ENCODE peak calls at places on chromosomes 4 and X, in four cellular contexts. J, A, C and T are unnamed samples. For H3K9me3, the result is how much of the 10 kb centered on the place peaks cover.

GRCh38 chr4:92501456-92501855 is 197.7 kb downstream of the GRID2 start:
- DNase-seq in J (no peak), A (no peak), C (no peak), T (no peak)

GRCh38 chr4:48722509-48723446 is 57.3 kb downstream of the FRYL start:
- DNase-seq in J (no peak), A (no peak), C (no peak), T (no peak)

GRCh38 chr4:150501983-150502382 is 80.0 kb upstream of the MAB21L2 start:
- DNase-seq in C (no peak), A (no peak), J (no peak), T (no peak)

GRCh38 chrX:49041683-49042529 is 1.3 kb downstream of the TFE3 start:
- DNase-seq in J (peak), A (no peak), C (no peak), T (no peak)

GRCh38 chr4:78032446-78032845 is 24.7 kb upstream of the FRAS1 start:
- DNase-seq in C (no peak), A (no peak), J (no peak), T (no peak)

GRCh38 chrX:92232182-92232581 is 453.0 kb downstream of the PCDH11X start:
- DNase-seq in J (peak), C (no peak), A (no peak), T (no peak)

GRCh38 chrX:119145241-119145653 is 17.6 kb upstream of the KIAA1210 start:
- DNase-seq in C (no peak), J (peak), A (no peak), T (no peak)

GRCh38 chr4:71974681-71975080 is 57.1 kb upstream of the NPFFR2 start:
- DNase-seq in J (peak), C (no peak), A (no peak), T (no peak)

GRCh38 chr4:183175631-183176232 is 76.7 kb downstream of the WWC2 start:
- DNase-seq in A (no peak), C (no peak), J (no peak), T (no peak)

GRCh38 chr4:92104506-92104905 is 199.3 kb upstream of the GRID2 start:
- DNase-seq in A (no peak), J (no peak), C (no peak), T (no peak)

GRCh38 chr4:71270901-71271300 is 67.9 kb upstream of the SLC4A4 start:
- DNase-seq in J (peak), C (no peak), A (peak), T (no peak)

GRCh38 chr4:52019941-52020657 is at the start of gene LRRC66:
- DNase-seq in J (peak), C (no peak), A (no peak), T (no peak)

GRCh38 chrX:2484721-2485459 is 15.9 kb downstream of the DHRSX start:
- DNase-seq in J (no peak), C (peak), A (no peak), T (no peak)

GRCh38 chr4:139171878-139172691 is 4.9 kb downstream of the ELF2 start:
- DNase-seq in J (no peak), C (no peak), A (no peak), T (no peak)

GRCh38 chrX:24020280-24020876 is 6.6 kb downstream of the KLHL15 start:
- DNase-seq in C (no peak), A (no peak), J (no peak), T (no peak)

GRCh38 chr4:118915468-118915867 is 26.8 kb downstream of the SYNPO2 start:
- DNase-seq in J (no peak), C (no peak), A (no peak), T (no peak)

GRCh38 chrX:123846598-123847038 is 13.2 kb upstream of the XIAP start:
- DNase-seq in J (no peak), A (no peak), C (no peak), T (no peak)

GRCh38 chr4:173293663-173294062 is 40.5 kb downstream of the HMGB2 start:
- DNase-seq in C (no peak), A (no peak), J (no peak), T (no peak)

GRCh38 chr4:127997534-127998388 is 32.6 kb downstream of the ABHD18 start:
- DNase-seq in J (no peak), C (no peak), A (no peak), T (no peak)

GRCh38 chrX:45697591-45697990 is 496.9 kb upstream of the DIPK2B start:
- DNase-seq in C (no peak), A (no peak), J (no peak), T (no peak)

GRCh38 chr4:55795342-55795741 is 24.2 kb upstream of the EXOC1L start:
- DNase-seq in J (no peak), C (no peak), A (no peak), T (no peak)

GRCh38 chr4:8398347-8398746 is 42.2 kb downstream of the ACOX3 start:
- DNase-seq in J (no peak), C (no peak), A (no peak), T (no peak)

GRCh38 chr4:6022607-6023288 is 4.5 kb upstream of the C4orf50 start:
- DNase-seq in J (no peak), C (no peak), A (no peak), T (no peak)

GRCh38 chrX:115690554-115691216 is 129.7 kb downstream of the PLS3 start:
- DNase-seq in C (no peak), A (peak), J (peak), T (no peak)

GRCh38 chr4:130257271-130257670 is 1161.3 kb downstream of the C4orf33 start:
- DNase-seq in C (no peak), A (no peak), J (no peak), T (no peak)

GRCh38 chrX:135112096-135112729 is 8.1 kb downstream of the ETDB start:
- DNase-seq in C (no peak), J (peak), A (peak), T (no peak)

GRCh38 chr4:66235876-66236275 is 565.6 kb upstream of the EPHA5 start:
- DNase-seq in A (no peak), C (no peak), J (no peak), T (no peak)

GRCh38 chr4:89823416-89823815 is 13.5 kb downstream of the SNCA start:
- DNase-seq in A (no peak), C (no peak), J (no peak), T (no peak)

DNA sequence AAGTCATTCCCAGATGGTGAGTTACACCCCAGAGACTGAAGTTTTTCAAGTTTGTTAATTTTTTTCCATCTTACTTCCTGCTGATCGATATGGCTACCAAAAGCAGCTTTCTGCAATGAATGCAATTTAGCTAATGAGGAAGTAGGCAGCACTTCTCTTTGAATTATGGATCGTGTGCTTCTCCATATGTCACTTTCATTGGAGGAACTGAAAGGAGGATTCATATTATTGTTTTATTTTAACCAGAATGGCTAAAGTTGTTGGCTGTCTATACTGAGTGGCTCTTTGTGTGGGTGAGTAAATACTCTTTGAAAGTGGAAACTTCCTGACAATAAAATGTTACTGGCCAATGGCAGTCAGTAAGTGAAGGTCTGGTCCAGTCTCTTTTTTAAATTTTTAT is 119.4 kb upstream of the CLNK start:
- DNase-seq in J (no peak), C (no peak), A (no peak), T (no peak)
- H3K9me3 ChIP-seq in J (under half), C (under half), A (under half), T (under half)

GRCh38 chrX:13152511-13152868 is 108.1 kb upstream of the FAM9C start:
- DNase-seq in J (no peak), A (no peak), C (no peak), T (no peak)
- H3K9me3 ChIP-seq in J (under half), A (under half), C (under half), T (under half)

GRCh38 chr4:36523182-36523581 is 241.8 kb downstream of the DTHD1 start:
- DNase-seq in A (no peak), J (no peak), C (no peak), T (no peak)
- H3K9me3 ChIP-seq in A (under half), J (under half), C (under half), T (under half)

GRCh38 chrX:149494844-149495565 is 10.1 kb downstream of the IDS start:
- DNase-seq in C (no peak), J (no peak), A (no peak), T (no peak)

GRCh38 chrX:149497054-149497453 is 8.1 kb downstream of the IDS start:
- DNase-seq in C (no peak), A (no peak), J (no peak), T (no peak)

GRCh38 chrX:149491812-149492211 is 13.3 kb downstream of the IDS start:
- DNase-seq in J (peak), A (no peak), C (no peak), T (no peak)

GRCh38 chrX:149495573-149496071 is 9.5 kb downstream of the IDS start:
- DNase-seq in C (no peak), J (peak), A (no peak), T (no peak)

GRCh38 chrX:149493567-149494562 is 11.2 kb downstream of the IDS start:
- DNase-seq in C (peak), A (no peak), J (no peak), T (no peak)
- H3K9me3 ChIP-seq in C (under half), A (under half), J (under half), T (under half)

GRCh38 chr4:572594-572993 is 3.5 kb downstream of the TMEM271 start:
- DNase-seq in A (no peak), J (no peak), C (no peak), T (no peak)

GRCh38 chr4:571838-572572 is 4.1 kb downstream of the TMEM271 start:
- DNase-seq in C (no peak), A (no peak), J (no peak), T (no peak)

GRCh38 chr4:575281-576141 is 584 bp downstream of the TMEM271 start:
- DNase-seq in C (peak), J (peak), A (no peak), T (no peak)

GRCh38 chr4:574346-575161 is 1.5 kb downstream of the TMEM271 start:
- DNase-seq in C (no peak), A (no peak), J (no peak), T (no peak)

DNA sequence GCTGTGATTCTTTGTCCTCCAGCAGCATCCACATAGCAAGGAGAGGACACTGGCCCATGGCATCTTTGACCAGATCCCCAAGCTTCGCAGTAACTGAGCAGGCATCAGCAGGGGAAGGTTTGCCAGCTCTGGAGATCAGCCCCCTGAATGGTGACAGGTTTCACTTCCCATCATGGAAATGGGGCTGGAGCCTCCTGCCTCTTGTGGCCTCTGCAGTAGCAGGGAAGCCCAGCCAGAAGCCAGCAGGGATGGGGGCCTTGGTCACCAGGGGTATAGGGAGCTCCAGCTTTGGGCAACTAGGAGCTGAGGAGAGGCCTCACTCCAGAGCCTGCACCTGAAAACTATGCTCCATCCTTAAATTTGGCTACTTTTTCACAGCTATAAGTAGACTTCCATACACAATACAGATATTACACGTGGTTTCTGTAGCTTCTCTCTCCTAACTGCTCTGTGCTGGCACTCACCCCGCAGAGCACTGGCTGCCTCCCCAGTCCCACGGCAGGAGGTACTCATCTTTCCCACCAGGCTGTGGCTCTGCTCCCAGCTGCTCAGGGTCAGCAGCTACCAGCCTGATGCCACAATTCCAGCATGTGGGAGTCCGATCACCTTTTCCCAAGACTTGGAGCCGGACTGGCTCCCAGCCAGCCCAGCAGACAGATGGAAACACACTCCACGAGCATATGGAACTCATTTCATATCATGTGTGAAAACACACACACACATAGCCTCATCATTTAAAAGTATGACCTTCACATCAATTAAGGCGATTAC is 2.8 kb downstream of the TMEM271 start:
- DNase-seq in A (no peak), J (no peak), C (no peak), T (no peak)
- H3K9me3 ChIP-seq in A (under half), J (under half), C (under half), T (under half)

GRCh38 chr4:105461221-105462041 is 12.4 kb downstream of the PPA2 start:
- DNase-seq in J (no peak), A (no peak), C (no peak), T (no peak)

GRCh38 chr4:105462610-105463009 is 11.3 kb downstream of the PPA2 start:
- DNase-seq in J (no peak), A (no peak), C (no peak), T (no peak)

GRCh38 chr4:105462042-105462421 is 11.8 kb downstream of the PPA2 start:
- DNase-seq in C (no peak), J (no peak), A (no peak), T (no peak)

GRCh38 chr4:105471566-105472176 is 2.2 kb downstream of the PPA2 start:
- DNase-seq in A (peak), C (no peak), J (peak), T (peak)

DNA sequence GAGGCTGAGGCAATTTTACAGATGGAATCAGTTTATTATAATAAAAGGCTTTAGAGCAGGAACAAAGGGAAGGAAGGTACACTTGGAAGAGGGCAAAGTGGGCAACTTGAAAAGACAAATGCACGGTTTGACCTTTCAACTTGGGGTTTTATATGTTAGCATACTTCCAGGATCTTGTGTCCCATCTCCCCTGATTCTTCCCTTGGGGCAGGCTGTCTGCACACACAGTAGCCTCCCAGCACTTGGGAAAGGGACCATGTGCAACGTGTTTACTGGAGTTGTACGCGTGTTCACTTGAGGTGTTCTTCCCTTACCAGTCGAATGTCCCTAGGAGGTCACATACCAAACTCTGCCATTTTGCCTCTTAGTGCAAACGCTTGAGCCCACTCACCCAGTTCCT is 7.3 kb downstream of the PPA2 start:
- DNase-seq in A (no peak), J (no peak), C (no peak), T (no peak)
- H3K9me3 ChIP-seq in A (under half), J (under half), C (under half), T (under half)

DNA sequence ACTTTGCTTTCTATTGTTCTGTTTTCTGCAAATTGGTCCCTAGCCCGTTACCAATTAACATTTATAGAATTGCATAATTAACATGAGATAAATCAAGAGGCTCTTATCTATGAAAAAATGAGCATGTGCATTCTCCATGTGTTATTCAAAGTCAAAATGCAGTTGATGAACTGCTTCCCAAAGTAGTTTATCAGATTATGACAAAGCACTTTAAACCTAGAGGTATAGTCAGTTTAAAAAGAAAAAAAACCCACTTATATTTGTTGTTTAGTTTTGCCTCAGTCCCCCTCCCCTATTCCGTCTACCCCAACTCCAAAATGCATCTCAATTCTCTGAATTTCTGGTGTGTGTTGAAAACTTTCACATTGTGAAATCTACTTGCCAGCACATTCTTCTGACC is 119.5 kb downstream of the ATXN3L start:
- DNase-seq in A (no peak), C (no peak), J (no peak), T (no peak)
- H3K9me3 ChIP-seq in A (under half), C (under half), J (under half), T (under half)

GRCh38 chr4:602559-602942 is 22.8 kb upstream of the PDE6B start:
- DNase-seq in C (peak), A (peak), J (peak), T (no peak)
- H3K9me3 ChIP-seq in C (under half), A (under half), J (under half), T (under half)

GRCh38 chrX:145393702-145394235 is 146.5 kb downstream of the SPANXN1 start:
- DNase-seq in J (no peak), A (no peak), C (no peak), T (no peak)
- H3K9me3 ChIP-seq in J (under half), A (under half), C (under half), T (under half)